ENCODE peak calls at places on chromosomes 6 and 20, in nine cellular contexts. R is A172, H is NCI-H1092, B is right atrium auricular region, X is Daoy, G is AG10803, U is choroid plexus epithelial cell, O is fibroblast of lung, L is putamen. F is an unnamed sample.

GRCh38 chr20:60095456-60095855 is 137.2 kb downstream of the CDH26 start:
- DNase-seq in G (peak), U (peak), B (no peak), X (no peak), O (no peak), H (peak), R (no peak), L (no peak), F (no peak)

GRCh38 chr6:143872211-143872610 is 7.9 kb downstream of the ZC2HC1B start:
- DNase-seq in G (no peak), O (peak), X (peak), H (no peak), B (no peak), R (no peak), L (no peak), U (peak), F (peak)

GRCh38 chr6:101614774-101615173 is 221.3 kb downstream of the GRIK2 start:
- DNase-seq in B (no peak), L (no peak), U (peak), H (no peak), O (peak), X (no peak), G (peak), R (peak), F (peak)

GRCh38 chr6:30612687-30613248 is 4.3 kb downstream of the PPP1R10 start:
- DNase-seq in U (peak), L (no peak), R (peak), X (peak), O (peak), G (peak), B (no peak), H (no peak), F (no peak)

GRCh38 chr20:37576911-37577310 is 49.2 kb upstream of the BLCAP start:
- DNase-seq in B (no peak), H (no peak), X (no peak), L (no peak), O (no peak), U (no peak), G (no peak), R (no peak), F (no peak)

GRCh38 chr6:17015551-17016381 is 86.1 kb upstream of the STMND1 start:
- DNase-seq in O (no peak), X (no peak), H (no peak), L (no peak), R (no peak), B (no peak), G (no peak), U (peak), F (no peak)

GRCh38 chr6:144729502-144729901 is 444.4 kb downstream of the UTRN start:
- DNase-seq in U (no peak), G (no peak), X (no peak), L (no peak), R (no peak), O (no peak), H (no peak), B (no peak), F (no peak)

GRCh38 chr6:133017581-133017980 is 203.2 kb downstream of the RPS12 start:
- DNase-seq in O (peak), B (no peak), G (peak), X (peak), H (no peak), L (no peak), R (no peak), U (peak), F (peak)

GRCh38 chr20:61331542-61331941 is 79.5 kb downstream of the CDH4 start:
- DNase-seq in B (no peak), R (no peak), G (no peak), X (no peak), H (no peak), U (no peak), L (no peak), O (no peak), F (no peak)

GRCh38 chr20:60249436-60249835 is 291.2 kb downstream of the CDH26 start:
- DNase-seq in X (peak), O (peak), U (peak), B (no peak), H (no peak), G (peak), L (no peak), R (peak), F (peak)

GRCh38 chr6:42043787-42044475 is 6.4 kb upstream of the TAF8 start:
- DNase-seq in X (peak), L (peak), R (peak), U (peak), B (peak), G (peak), H (peak), O (peak), F (peak)

GRCh38 chr6:906920-907319 is 214.0 kb upstream of the EXOC2 start:
- DNase-seq in G (peak), X (peak), R (peak), O (no peak), L (no peak), U (peak), B (no peak), H (no peak), F (no peak)

GRCh38 chr6:37232430-37233017 is 25.0 kb upstream of the TBC1D22B start:
- DNase-seq in O (no peak), R (no peak), B (no peak), U (no peak), L (no peak), X (no peak), G (no peak), H (no peak), F (no peak)

GRCh38 chr6:141562181-141562800 is 570.4 kb upstream of the GJE1 start:
- DNase-seq in U (peak), R (peak), G (peak), H (peak), X (peak), B (peak), L (peak), O (peak), F (no peak)

GRCh38 chr6:155121699-155122098 is 126.6 kb downstream of the TIAM2 start:
- DNase-seq in L (no peak), G (peak), R (no peak), B (no peak), U (no peak), X (no peak), O (no peak), H (no peak), F (no peak)